ENCODE peak calls at places on chromosomes 7 and 10, in six cellular contexts. W is Karpas-422, B is SK-N-SH, N is adrenal gland, T is thoracic aorta, Q is transverse colon. U is an unnamed sample.

GRCh38 chr7:144676492-144676891 is 159.4 kb downstream of the TPK1 start:
- DNase-seq in T (no peak), Q (no peak), B (no peak), N (no peak), W (no peak), U (no peak)

GRCh38 chr7:84665339-84665738 is 470.8 kb upstream of the SEMA3A start:
- DNase-seq in Q (no peak), B (no peak), N (no peak), T (no peak), W (no peak), U (no peak)

GRCh38 chr7:151327659-151328058 is 14.0 kb upstream of the NUB1 start:
- DNase-seq in T (no peak), N (no peak), B (no peak), W (no peak), Q (no peak), U (no peak)

GRCh38 chr7:140451716-140452115 is 27.6 kb downstream of the MKRN1 start:
- DNase-seq in Q (no peak), B (no peak), N (no peak), W (no peak), T (no peak), U (no peak)

GRCh38 chr7:93923291-93923690 is 1.8 kb downstream of the GNG11 start:
- DNase-seq in W (no peak), N (no peak), Q (no peak), T (no peak), B (no peak), U (no peak)

GRCh38 chr10:129870926-129871660 is 93.0 kb downstream of the EBF3 start:
- DNase-seq in N (no peak), T (no peak), W (no peak), B (peak), Q (no peak), U (no peak)

GRCh38 chr10:43569681-43570080 is 4.7 kb downstream of the ZNF239 start:
- DNase-seq in Q (no peak), W (no peak), B (no peak), N (no peak), T (no peak), U (no peak)

GRCh38 chr10:47198221-47198620 is 101.8 kb upstream of the GDF10 start:
- DNase-seq in T (no peak), Q (no peak), W (no peak), B (no peak), N (no peak), U (no peak)

GRCh38 chr7:22192778-22193177 is 164.2 kb downstream of the RAPGEF5 start:
- DNase-seq in N (no peak), W (no peak), B (no peak), Q (no peak), T (no peak), U (no peak)

GRCh38 chr10:29113251-29113945 is 175.5 kb upstream of the LYZL1 start:
- DNase-seq in Q (no peak), N (no peak), T (no peak), W (no peak), B (peak), U (no peak)

GRCh38 chr10:24251547-24251946 is 42.6 kb downstream of the KIAA1217 start:
- DNase-seq in W (no peak), B (no peak), N (no peak), T (no peak), Q (no peak), U (no peak)

GRCh38 chr7:55571534-55572377 is 546 bp downstream of the VOPP1 start:
- DNase-seq in Q (peak), N (peak), T (peak), B (peak), W (peak), U (peak)

GRCh38 chr7:139566075-139566474 is 42.6 kb downstream of the CLEC2L start:
- DNase-seq in Q (no peak), B (no peak), N (no peak), W (no peak), T (no peak), U (no peak)

GRCh38 chr7:148732862-148733261 is 34.2 kb downstream of the CUL1 start:
- DNase-seq in N (no peak), W (no peak), Q (no peak), T (no peak), B (no peak), U (no peak)

GRCh38 chr7:70356324-70356797 is 758.1 kb downstream of the AUTS2 start:
- DNase-seq in T (no peak), W (no peak), N (no peak), B (no peak), Q (no peak), U (no peak)

GRCh38 chr10:65805993-65806392 is 1119.8 kb upstream of the LRRTM3 start:
- DNase-seq in N (no peak), W (no peak), Q (no peak), B (no peak), T (no peak), U (no peak)

GRCh38 chr10:23418051-23418681 is 20.7 kb upstream of the OTUD1 start:
- DNase-seq in W (no peak), B (no peak), N (no peak), T (no peak), Q (no peak), U (no peak)

GRCh38 chr10:103933557-103934121 is 15.7 kb upstream of the STN1 start:
- DNase-seq in B (no peak), W (no peak), N (peak), Q (no peak), T (no peak), U (no peak)

GRCh38 chr7:36207451-36208291 is 54.6 kb downstream of the EEPD1 start:
- DNase-seq in Q (peak), T (no peak), N (peak), W (no peak), B (peak), U (peak)

GRCh38 chr7:155799514-155799913 is 12.7 kb downstream of the SHH start:
- DNase-seq in B (peak), N (no peak), W (no peak), Q (no peak), T (no peak), U (no peak)

GRCh38 chr10:12252882-12253546 is 57.0 kb downstream of the CDC123 start:
- DNase-seq in T (no peak), N (no peak), B (no peak), Q (peak), W (peak), U (no peak)

GRCh38 chr7:114930107-114930521 is 8.2 kb downstream of the MDFIC start:
- DNase-seq in T (no peak), Q (no peak), N (no peak), B (no peak), W (no peak), U (no peak)

GRCh38 chr7:137801003-137801402 is 45.8 kb downstream of the DGKI start:
- DNase-seq in Q (no peak), N (no peak), W (no peak), T (no peak), B (no peak), U (no peak)

GRCh38 chr10:116621476-116621875 is 723 bp downstream of the PNLIPRP2 start:
- DNase-seq in N (no peak), T (no peak), B (no peak), Q (no peak), W (no peak), U (no peak)

GRCh38 chr7:2810682-2811471 is 33.2 kb downstream of the GNA12 start:
- DNase-seq in N (no peak), B (no peak), W (no peak), T (no peak), Q (no peak), U (no peak)

GRCh38 chr10:121927361-121927840 is 430 bp downstream of the ATE1 start:
- DNase-seq in N (peak), T (no peak), W (peak), B (peak), Q (peak), U (no peak)

GRCh38 chr7:69856991-69857390 is 258.7 kb downstream of the AUTS2 start:
- DNase-seq in Q (no peak), W (no peak), N (no peak), B (no peak), T (no peak), U (no peak)

GRCh38 chr7:134813668-134814067 is 34.2 kb downstream of the CALD1 start:
- DNase-seq in B (no peak), Q (no peak), W (no peak), N (no peak), T (no peak), U (no peak)

GRCh38 chr10:31947144-31947926 is 18.7 kb upstream of the ARHGAP12 start:
- DNase-seq in N (no peak), Q (no peak), T (no peak), B (peak), W (no peak), U (no peak)

GRCh38 chr7:73716318-73716890 is 3.1 kb downstream of the STX1A start:
- DNase-seq in B (no peak), W (no peak), T (no peak), N (no peak), Q (no peak), U (no peak)

GRCh38 chr7:150738092-150739044 is 1.1 kb downstream of the GIMAP5 start:
- DNase-seq in B (no peak), T (no peak), W (no peak), Q (no peak), N (no peak), U (no peak)

GRCh38 chr7:114182837-114183236 is 231.8 kb upstream of the FOXP2 start:
- DNase-seq in Q (no peak), T (no peak), N (no peak), W (no peak), B (no peak), U (no peak)

GRCh38 chr10:88115968-88116367 is 252.5 kb downstream of the PTEN start:
- DNase-seq in B (no peak), Q (no peak), T (no peak), N (no peak), W (no peak), U (no peak)

GRCh38 chr7:114864278-114864677 is 57.6 kb upstream of the MDFIC start:
- DNase-seq in Q (no peak), W (no peak), N (no peak), B (no peak), T (no peak), U (no peak)

GRCh38 chr7:70183278-70183677 is 585.0 kb downstream of the AUTS2 start:
- DNase-seq in N (no peak), W (no peak), T (no peak), Q (peak), B (no peak), U (no peak)

GRCh38 chr10:77290528-77291155 is 347.0 kb downstream of the KCNMA1 start:
- DNase-seq in T (no peak), W (no peak), N (no peak), B (no peak), Q (no peak), U (no peak)
- H3K27ac ChIP-seq in T (peak), W (no peak), N (no peak), B (peak), Q (no peak), U (no peak)

GRCh38 chr10:80196270-80196949 is 8.9 kb downstream of the ANXA11 start:
- DNase-seq in B (no peak), Q (peak), N (peak), T (peak), W (no peak), U (peak)

GRCh38 chr10:80200259-80200658 is 5.1 kb downstream of the ANXA11 start:
- DNase-seq in W (no peak), T (no peak), N (no peak), Q (no peak), B (no peak), U (no peak)

GRCh38 chr10:80196950-80197315 is 8.4 kb downstream of the ANXA11 start:
- DNase-seq in N (no peak), B (no peak), Q (no peak), T (no peak), W (no peak), U (no peak)

GRCh38 chr10:80199828-80200227 is 5.5 kb downstream of the ANXA11 start:
- DNase-seq in N (peak), T (no peak), W (no peak), B (no peak), Q (peak), U (no peak)

GRCh38 chr10:80197972-80198591 is 7.3 kb downstream of the ANXA11 start:
- DNase-seq in W (no peak), B (no peak), N (no peak), T (no peak), Q (no peak), U (no peak)
- H3K27ac ChIP-seq in W (no peak), B (no peak), N (peak), T (peak), Q (peak), U (no peak)

GRCh38 chr7:116801092-116801710 is 61.2 kb upstream of the CAPZA2 start:
- DNase-seq in Q (no peak), B (no peak), T (no peak), N (no peak), W (no peak), U (no peak)

GRCh38 chr7:116802144-116802747 is 60.1 kb upstream of the CAPZA2 start:
- DNase-seq in Q (no peak), N (no peak), T (no peak), B (no peak), W (no peak), U (no peak)

GRCh38 chr7:116800594-116800993 is 61.8 kb upstream of the CAPZA2 start:
- DNase-seq in N (no peak), Q (no peak), B (no peak), W (no peak), T (no peak), U (no peak)

GRCh38 chr7:116804459-116804858 is 57.9 kb upstream of the CAPZA2 start:
- DNase-seq in Q (no peak), W (no peak), N (no peak), B (no peak), T (no peak), U (no peak)

DNA sequence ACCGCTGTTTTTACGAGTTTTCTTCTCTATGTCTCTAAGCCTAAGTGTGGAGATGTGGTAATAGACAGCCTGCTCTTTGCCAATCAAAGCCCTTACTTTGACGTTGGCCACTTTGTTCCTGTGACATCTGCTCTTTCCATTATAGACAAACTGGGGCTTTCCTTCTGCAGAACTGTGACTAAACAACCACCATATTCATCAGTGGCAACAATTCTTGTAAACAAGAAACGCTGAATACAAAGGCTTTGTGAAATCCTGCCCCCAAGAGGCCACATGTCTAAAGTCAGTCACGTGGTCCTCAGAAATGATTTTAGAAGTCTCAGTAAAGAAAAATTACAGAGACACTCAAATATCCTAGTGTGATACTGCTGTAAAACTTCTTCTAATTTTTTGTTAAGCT is 59.6 kb upstream of the CAPZA2 start:
- DNase-seq in W (peak), Q (peak), B (peak), N (peak), T (no peak), U (no peak)
- H3K27ac ChIP-seq in W (no peak), Q (peak), B (peak), N (no peak), T (no peak), U (no peak)

DNA sequence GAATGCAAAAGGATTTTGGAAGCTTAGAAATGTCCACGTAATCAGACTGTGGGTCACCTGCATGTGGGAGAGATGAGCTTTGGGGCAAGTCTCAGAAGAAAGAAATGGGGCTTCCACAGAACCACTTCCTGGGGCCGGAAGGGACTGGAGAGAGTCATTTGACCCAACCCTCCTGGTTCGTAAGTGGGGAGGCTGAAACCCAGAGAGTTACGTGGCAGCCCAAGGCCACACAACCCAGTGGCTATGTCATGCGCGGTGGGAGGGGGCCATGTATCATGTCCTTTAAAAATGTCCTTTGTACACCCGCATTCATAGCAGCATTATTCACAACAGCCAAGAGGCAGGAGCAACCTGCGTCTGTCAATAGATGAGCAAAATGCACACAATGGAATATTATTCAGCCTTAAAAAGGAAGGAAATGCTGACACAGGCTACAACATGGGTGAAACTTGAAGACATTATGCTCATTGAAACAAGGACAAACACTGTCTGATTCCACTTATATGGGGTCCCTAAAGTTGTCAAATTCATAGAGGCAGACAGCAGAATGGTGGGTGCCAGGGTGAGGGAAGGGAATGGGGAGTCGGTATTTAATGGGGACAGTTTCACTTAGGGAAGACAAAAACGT is 15.1 kb downstream of the CAMK2B start:
- DNase-seq in W (no peak), T (no peak), N (peak), Q (no peak), B (no peak), U (no peak)
- H3K27ac ChIP-seq in W (no peak), T (no peak), N (peak), Q (no peak), B (no peak), U (no peak)

GRCh38 chr7:24972991-24973390 is 7.0 kb downstream of the OSBPL3 start:
- DNase-seq in N (no peak), W (no peak), Q (no peak), T (no peak), B (no peak), U (no peak)

GRCh38 chr7:24970676-24971075 is 9.3 kb downstream of the OSBPL3 start:
- DNase-seq in T (no peak), N (no peak), B (no peak), W (no peak), Q (no peak), U (no peak)

GRCh38 chr7:24974026-24974832 is 5.7 kb downstream of the OSBPL3 start:
- DNase-seq in Q (no peak), N (no peak), T (no peak), W (no peak), B (no peak), U (no peak)

GRCh38 chr7:24972166-24972477 is 7.9 kb downstream of the OSBPL3 start:
- DNase-seq in T (no peak), Q (no peak), N (no peak), B (no peak), W (no peak), U (no peak)

GRCh38 chr7:24971333-24972165 is 8.4 kb downstream of the OSBPL3 start:
- DNase-seq in Q (no peak), B (peak), T (no peak), W (no peak), N (no peak), U (no peak)
- H3K27ac ChIP-seq in Q (no peak), B (peak), T (no peak), W (peak), N (no peak), U (no peak)